ENCODE peak calls at places on chromosomes 6 and 20, in nine cellular contexts. O, A, P, D, Z, Y, L, F and J are unnamed samples. For H3K36me3 and H3K4me1, the result is how much of the 10 kb centered on the place peaks cover.

GRCh38 chr6:154650351-154650750 is 82.9 kb upstream of the SCAF8 start:
- DNase-seq in O (no peak), A (peak), P (no peak), D (no peak), Z (no peak), Y (no peak), L (no peak), F (no peak), J (no peak)

GRCh38 chr20:48777005-48777404 is 50.8 kb downstream of the PREX1 start:
- DNase-seq in O (no peak), A (no peak), P (no peak), D (no peak), Z (no peak), Y (no peak), L (no peak), F (no peak), J (no peak)

GRCh38 chr6:117728626-117729025 is 53.4 kb downstream of the NUS1 start:
- DNase-seq in O (no peak), A (no peak), P (peak), D (no peak), Z (no peak), Y (no peak), L (no peak), F (no peak), J (no peak)

GRCh38 chr6:100167585-100167984 is 173.6 kb upstream of the MCHR2 start:
- DNase-seq in O (no peak), A (no peak), P (no peak), D (no peak), Z (no peak), Y (no peak), L (no peak), F (no peak), J (no peak)

GRCh38 chr6:149335924-149336323 is 18.4 kb downstream of the TAB2 start:
- DNase-seq in O (no peak), A (no peak), P (no peak), D (no peak), Z (no peak), Y (peak), L (no peak), F (peak), J (no peak)

GRCh38 chr6:135962731-135963130 is 111.2 kb downstream of the PDE7B start:
- DNase-seq in O (no peak), A (no peak), P (no peak), D (no peak), Z (no peak), Y (no peak), L (no peak), F (peak), J (no peak)

GRCh38 chr6:62614442-62614841 is 328.4 kb upstream of the KHDRBS2 start:
- DNase-seq in O (no peak), A (no peak), P (no peak), D (no peak), Z (no peak), Y (no peak), L (no peak), F (no peak), J (no peak)

GRCh38 chr20:44900231-44900854 is 9.5 kb upstream of the PABPC1L start:
- DNase-seq in O (no peak), A (no peak), P (no peak), D (no peak), Z (no peak), Y (no peak), L (no peak), F (no peak), J (no peak)

GRCh38 chr20:41476013-41476441 is 109.4 kb upstream of the EMILIN3 start:
- DNase-seq in O (peak), A (no peak), P (no peak), D (no peak), Z (no peak), Y (no peak), L (no peak), F (peak), J (no peak)

GRCh38 chr6:169370666-169371343 is 117.2 kb upstream of the THBS2 start:
- DNase-seq in O (no peak), A (no peak), P (no peak), D (no peak), Z (no peak), Y (no peak), L (no peak), F (no peak), J (no peak)

GRCh38 chr6:153216789-153217188 is 85.7 kb upstream of the RGS17 start:
- DNase-seq in O (no peak), A (no peak), P (no peak), D (no peak), Z (no peak), Y (no peak), L (no peak), F (no peak), J (no peak)

DNA sequence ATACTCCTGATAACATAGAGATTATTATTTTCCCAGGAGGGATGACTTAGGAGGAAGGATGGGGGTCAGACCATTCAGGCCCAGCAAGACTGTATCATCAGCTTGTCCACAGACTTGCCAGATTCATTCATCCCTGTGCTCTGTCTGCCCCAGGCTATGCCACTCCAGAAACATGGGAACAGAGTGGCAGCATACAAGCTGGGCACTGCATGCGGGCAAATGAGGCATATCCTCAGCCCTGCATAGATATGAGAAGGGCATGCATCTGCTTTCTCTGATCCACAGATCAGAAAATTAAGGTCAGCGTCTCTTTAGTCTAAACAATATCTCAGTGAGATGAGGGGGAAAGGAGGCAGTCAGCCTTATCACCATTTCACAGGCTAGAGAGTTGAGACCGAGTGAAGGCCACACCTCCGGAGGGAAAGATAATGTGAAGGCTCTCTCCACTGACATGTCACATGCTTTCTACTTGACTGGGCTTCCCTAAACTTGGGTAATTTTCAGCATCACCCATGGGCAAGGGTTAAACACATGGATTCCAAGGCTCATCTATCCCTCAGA is 140.5 kb downstream of the TFAP2B start:
- DNase-seq in O (no peak), A (no peak), P (no peak), D (peak), Z (no peak), Y (no peak), L (no peak), F (no peak), J (no peak)
- H3K4me3 ChIP-seq in O (no peak), A (no peak), P (no peak), D (no peak), Z (no peak), Y (no peak), L (no peak), F (no peak), J (no peak)

DNA sequence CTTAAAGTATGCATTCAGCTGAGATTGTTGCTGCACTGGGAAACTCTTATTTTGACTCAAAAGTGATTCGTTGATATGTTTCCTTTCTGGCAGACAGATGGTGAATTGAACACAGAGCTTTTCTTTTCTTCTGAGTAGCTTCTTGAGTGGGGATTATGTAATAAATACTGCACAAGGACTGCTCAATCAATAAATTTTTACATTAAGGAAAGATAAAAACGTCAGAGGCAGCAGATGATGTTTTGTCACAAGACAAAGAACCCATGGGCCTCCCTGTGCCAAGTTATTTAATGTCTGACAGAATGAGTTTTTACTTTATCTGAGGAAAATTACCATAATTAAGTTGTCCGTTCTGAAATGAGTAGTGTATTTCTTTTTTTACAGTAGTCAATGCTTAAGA is 460.3 kb downstream of the UTRN start:
- DNase-seq in O (no peak), A (no peak), P (no peak), D (no peak), Z (no peak), Y (no peak), L (no peak), F (no peak), J (peak)
- H3K36me3 ChIP-seq in O (under half), A (under half), P (under half), D (under half), Z (under half), Y (under half), L (under half), F (under half), J (under half)

GRCh38 chr20:60031107-60031506 is 72.9 kb downstream of the CDH26 start:
- DNase-seq in O (no peak), A (no peak), P (no peak), D (no peak), Z (peak), Y (no peak), L (no peak), F (no peak), J (no peak)
- H3K4me1 ChIP-seq in O (under half), A (under half), P (under half), D (under half), Z (under half), Y (under half), L (under half), F (under half), J (under half)

GRCh38 chr6:70062010-70062409 is 195.7 kb downstream of the COL19A1 start:
- DNase-seq in O (no peak), A (no peak), P (no peak), D (no peak), Z (no peak), Y (no peak), L (no peak), F (no peak), J (no peak)

GRCh38 chr6:70060680-70061079 is 194.3 kb downstream of the COL19A1 start:
- DNase-seq in O (no peak), A (no peak), P (no peak), D (no peak), Z (no peak), Y (no peak), L (no peak), F (no peak), J (no peak)

GRCh38 chr6:70059047-70059719 is 192.8 kb downstream of the COL19A1 start:
- DNase-seq in O (no peak), A (no peak), P (no peak), D (no peak), Z (no peak), Y (no peak), L (no peak), F (no peak), J (no peak)
- H3K4me3 ChIP-seq in O (no peak), A (no peak), P (no peak), D (no peak), Z (no peak), Y (no peak), L (no peak), F (no peak), J (no peak)

DNA sequence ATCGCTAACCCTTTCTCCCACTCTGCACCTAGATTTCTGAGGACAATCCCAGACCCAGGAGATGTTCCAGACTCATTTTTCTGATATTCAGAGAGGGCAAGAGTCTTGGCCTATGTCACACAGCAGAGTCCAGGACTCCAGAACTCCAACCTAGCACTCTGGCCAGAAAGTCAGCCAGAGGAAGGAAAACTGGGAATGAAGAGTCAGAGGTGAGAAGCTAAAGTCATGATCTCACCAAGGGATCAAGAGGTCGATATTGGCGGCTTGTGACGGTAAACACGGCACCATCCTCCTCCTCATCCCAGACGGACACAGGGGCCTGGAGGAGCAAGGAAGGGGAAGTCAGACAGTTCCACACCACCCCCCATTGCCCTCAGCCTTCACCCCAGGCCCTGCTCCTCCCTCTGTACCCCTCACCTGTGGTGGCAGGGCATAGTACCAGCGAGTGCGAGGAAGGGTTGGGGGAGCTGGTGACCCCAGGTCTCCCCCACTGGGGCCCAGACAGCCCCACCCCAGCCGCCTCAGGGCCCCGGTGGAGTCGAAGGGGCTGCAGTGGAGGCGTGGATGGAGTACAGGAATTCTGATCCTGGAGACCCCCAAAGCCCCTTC is 1.8 kb downstream of the RGL2 start:
- DNase-seq in O (no peak), A (no peak), P (no peak), D (no peak), Z (no peak), Y (no peak), L (no peak), F (no peak), J (no peak)
- H3K36me3 ChIP-seq in O (under half), A (under half), P (under half), D (under half), Z (half or more), Y (under half), L (under half), F (under half), J (under half)

DNA sequence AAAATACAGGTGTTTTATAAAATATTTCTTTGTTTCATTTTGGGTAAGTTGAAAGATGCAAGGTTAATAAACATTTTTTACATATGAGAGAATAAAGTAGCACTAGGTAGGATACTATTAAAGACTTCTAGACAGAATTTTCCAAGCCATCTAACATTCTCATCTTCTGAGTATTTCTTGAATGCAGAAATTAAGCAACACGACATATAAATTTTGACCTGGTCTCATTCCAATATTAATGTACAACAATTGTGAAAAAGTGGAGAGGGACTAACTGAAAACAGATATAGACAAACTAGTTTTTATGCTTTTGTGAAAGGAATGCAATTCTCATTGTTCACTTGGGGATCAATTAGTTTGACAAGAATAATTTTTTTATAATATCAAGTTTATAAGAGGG is 11.5 kb upstream of the FOXO3 start:
- DNase-seq in O (no peak), A (no peak), P (no peak), D (no peak), Z (no peak), Y (no peak), L (no peak), F (no peak), J (no peak)
- H3K4me1 ChIP-seq in O (under half), A (under half), P (under half), D (under half), Z (under half), Y (under half), L (under half), F (under half), J (under half)

GRCh38 chr20:62644802-62645496 is 2.6 kb downstream of the SLCO4A1 start:
- DNase-seq in O (peak), A (no peak), P (no peak), D (no peak), Z (no peak), Y (no peak), L (no peak), F (no peak), J (no peak)
- H3K4me3 ChIP-seq in O (peak), A (no peak), P (no peak), D (no peak), Z (peak), Y (peak), L (no peak), F (no peak), J (no peak)

GRCh38 chr6:145055567-145055966 is 679.8 kb downstream of the EPM2A start:
- DNase-seq in O (no peak), A (no peak), P (no peak), D (no peak), Z (no peak), Y (no peak), L (no peak), F (no peak), J (no peak)

GRCh38 chr6:145051661-145052060 is 683.7 kb downstream of the EPM2A start:
- DNase-seq in O (no peak), A (no peak), P (no peak), D (no peak), Z (no peak), Y (no peak), L (no peak), F (no peak), J (no peak)
- H3K36me3 ChIP-seq in O (under half), A (under half), P (under half), D (under half), Z (under half), Y (under half), L (under half), F (under half), J (under half)

DNA sequence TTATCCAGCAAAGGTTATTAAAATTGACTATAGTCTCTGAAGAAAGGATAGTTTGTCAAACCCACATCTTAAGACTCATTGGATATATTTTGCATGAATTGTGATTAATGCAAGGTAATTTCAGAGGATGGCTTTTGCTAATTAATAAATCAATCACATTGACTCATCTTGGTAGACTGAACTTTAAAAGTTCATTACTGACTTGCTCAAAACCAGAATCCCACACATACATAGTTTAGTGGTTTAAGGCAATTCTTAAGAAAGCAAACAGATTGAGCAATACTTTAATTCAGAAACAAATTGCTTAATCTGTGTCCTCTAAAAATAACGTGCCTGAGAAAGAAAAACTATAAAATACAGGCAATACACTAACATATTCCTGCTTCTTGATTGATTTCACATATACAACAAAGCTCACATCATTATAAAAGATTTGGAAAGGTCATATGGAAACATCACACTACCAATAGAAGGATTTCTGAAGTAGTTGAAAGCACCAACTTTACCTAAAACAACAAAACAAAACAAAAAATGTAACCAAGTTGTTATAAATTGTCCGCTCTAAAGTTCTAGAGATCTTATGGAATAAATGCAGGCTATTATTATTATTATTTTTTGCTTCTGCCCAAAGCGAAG is 63.1 kb upstream of the ZNF217 start:
- DNase-seq in O (no peak), A (no peak), P (no peak), D (no peak), Z (no peak), Y (no peak), L (no peak), F (peak), J (no peak)
- H3K4me1 ChIP-seq in O (half or more), A (under half), P (under half), D (under half), Z (under half), Y (under half), L (under half), F (half or more), J (half or more)